ENCODE peak calls at places on chromosomes 11 and 22, in five cellular contexts. V is dorsolateral prefrontal cortex, M is cardiac muscle cell, Z is lung, I is WTC11. Y is an unnamed sample.

GRCh38 chr11:105799263-105799662 is 189.4 kb downstream of the GRIA4 start:
- DNase-seq in V (no peak), M (no peak), Z (no peak), I (no peak), Y (no peak)

GRCh38 chr11:134499990-134500389 is 87.9 kb upstream of the B3GAT1 start:
- DNase-seq in V (peak; percentile 26), M (no peak), Z (no peak), I (no peak), Y (no peak)

GRCh38 chr11:47415949-47416472 is 7.6 kb downstream of the SLC39A13 start:
- DNase-seq in V (no peak), M (no peak), Z (peak; percentile 94), I (no peak), Y (no peak)

GRCh38 chr11:17498475-17498874 is 21.8 kb upstream of the ABCC8 start:
- DNase-seq in V (no peak), M (peak; percentile 32), Z (no peak), I (peak; percentile 47), Y (no peak)

GRCh38 chr11:93512965-93513667 is 30.1 kb downstream of the SMCO4 start:
- DNase-seq in V (no peak), M (no peak), Z (no peak), I (no peak), Y (no peak)

GRCh38 chr11:61173456-61173855 is 12.2 kb upstream of the VPS37C start:
- DNase-seq in V (no peak), M (no peak), Z (no peak), I (no peak), Y (no peak)

GRCh38 chr22:36198936-36199616 is 2.5 kb downstream of the APOL4 start:
- DNase-seq in V (no peak), M (peak; percentile 30), Z (no peak), I (no peak), Y (no peak)

GRCh38 chr11:12998336-12998735 is 10.8 kb upstream of the RASSF10 start:
- DNase-seq in V (no peak), M (no peak), Z (no peak), I (no peak), Y (no peak)

GRCh38 chr11:79174045-79175008 is 266.5 kb downstream of the TENM4 start:
- DNase-seq in V (no peak), M (no peak), Z (no peak), I (peak; percentile 21), Y (no peak)

GRCh38 chr11:123430736-123431356 is 777 bp downstream of the GRAMD1B start:
- DNase-seq in V (peak; percentile 57), M (peak; percentile 57), Z (peak; percentile 56), I (peak; percentile 64), Y (peak; percentile 68)

GRCh38 chr22:19041403-19042074 is 80.7 kb downstream of the DGCR2 start:
- DNase-seq in V (no peak), M (no peak), Z (no peak), I (no peak), Y (no peak)

GRCh38 chr11:134659882-134660281 is 247.8 kb upstream of the B3GAT1 start:
- DNase-seq in V (no peak), M (no peak), Z (peak; percentile 25), I (no peak), Y (no peak)

GRCh38 chr11:88175004-88175706 is at the start of gene RAB38:
- DNase-seq in V (no peak), M (peak; percentile 65), Z (peak; percentile 71), I (peak; percentile 77), Y (peak; percentile 47)

GRCh38 chr22:22322792-22323191 is 78.2 kb downstream of the VPREB1 start:
- DNase-seq in V (no peak), M (no peak), Z (no peak), I (no peak), Y (no peak)

GRCh38 chr11:79047980-79048379 is 392.9 kb downstream of the TENM4 start:
- DNase-seq in V (no peak), M (no peak), Z (no peak), I (no peak), Y (no peak)

GRCh38 chr11:64125676-64126075 is 40.2 kb downstream of the MACROD1 start:
- DNase-seq in V (no peak), M (no peak), Z (no peak), I (no peak), Y (no peak)

GRCh38 chr11:70517996-70518907 is 119.9 kb downstream of the CTTN start:
- DNase-seq in V (peak; percentile 71), M (no peak), Z (no peak), I (no peak), Y (no peak)

GRCh38 chr11:45687836-45688235 is 22.4 kb upstream of the CHST1 start:
- DNase-seq in V (no peak), M (no peak), Z (no peak), I (no peak), Y (no peak)

GRCh38 chr11:2760196-2760871 is 60.5 kb upstream of the KCNQ1OT1 start:
- DNase-seq in V (peak; percentile 30), M (no peak), Z (no peak), I (peak; percentile 4), Y (no peak)

GRCh38 chr22:44111562-44112155 is 69.1 kb upstream of the PARVG start:
- DNase-seq in V (peak; percentile 6), M (peak; percentile 6), Z (no peak), I (no peak), Y (no peak)

GRCh38 chr11:65399845-65400244 is 13.4 kb downstream of the FRMD8 start:
- DNase-seq in V (no peak), M (no peak), Z (no peak), I (no peak), Y (no peak)

GRCh38 chr11:65398362-65398910 is 12.0 kb downstream of the FRMD8 start:
- DNase-seq in V (no peak), M (no peak), Z (no peak), I (no peak), Y (no peak)

GRCh38 chr11:65399249-65399648 is 12.8 kb downstream of the FRMD8 start:
- DNase-seq in V (no peak), M (no peak), Z (no peak), I (no peak), Y (no peak)

GRCh38 chr11:65395961-65396530 is 9.6 kb downstream of the FRMD8 start:
- DNase-seq in V (no peak), M (no peak), Z (no peak), I (no peak), Y (no peak)

DNA sequence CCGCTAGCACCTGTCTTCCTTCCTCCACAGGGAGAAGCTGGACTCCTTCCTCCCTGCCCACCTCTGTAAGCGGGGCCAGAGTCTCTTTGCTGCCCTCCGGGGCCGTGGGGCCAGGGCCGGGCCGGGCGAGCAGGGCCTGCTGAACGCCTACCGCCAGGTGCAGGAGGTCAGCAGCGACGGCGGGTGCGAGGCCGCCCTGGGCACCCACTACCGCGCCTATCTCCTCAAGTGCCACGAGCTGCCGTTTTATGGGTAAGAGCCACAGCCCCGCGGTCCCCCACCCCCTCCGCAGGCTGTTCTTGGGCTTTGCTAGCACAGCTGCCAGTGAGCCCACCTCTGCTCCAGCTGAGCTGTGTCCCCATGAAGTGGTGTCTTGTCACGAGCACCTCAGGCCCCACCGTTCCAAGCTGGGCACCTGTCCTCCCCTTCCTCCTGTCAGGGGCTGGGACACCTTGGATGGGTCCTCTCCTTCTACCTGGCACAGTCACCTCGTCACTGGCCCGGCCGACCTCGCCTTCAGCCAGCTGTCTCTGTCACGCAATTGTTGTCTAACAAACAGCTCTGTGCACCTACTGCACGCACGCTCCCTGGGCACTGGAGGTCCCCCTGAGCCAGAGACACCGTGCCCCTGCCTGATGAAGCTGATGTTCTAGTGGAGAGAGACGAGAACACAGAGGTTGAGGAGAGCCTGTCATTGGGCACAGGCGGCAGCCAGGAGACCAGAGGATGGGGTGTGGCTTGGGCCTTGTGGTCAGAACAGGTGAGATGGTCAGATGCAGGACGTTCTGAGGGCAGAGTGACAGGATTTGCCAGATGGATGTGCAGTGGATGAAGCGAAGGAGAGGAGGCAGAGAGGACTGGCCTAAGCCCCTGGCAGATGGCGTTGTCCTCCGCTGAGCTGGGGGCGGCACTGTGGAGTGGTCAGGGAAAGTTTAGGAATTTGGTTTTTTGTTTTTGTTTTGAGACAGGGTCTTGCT is 10.6 kb downstream of the FRMD8 start:
- DNase-seq in V (no peak), M (no peak), Z (no peak), I (no peak), Y (no peak)
- TF ChIP-seq CTCF in V (no peak), M (no peak), Z (no peak), I (no peak), Y (no peak)

GRCh38 chr11:126862664-126863247 is 137.8 kb downstream of the KIRREL3 start:
- DNase-seq in V (no peak), M (peak; percentile 22), Z (no peak), I (peak; percentile 39), Y (no peak)
- TF ChIP-seq CTCF in V (no peak), M (no peak), Z (no peak), I (no peak), Y (no peak)

GRCh38 chr11:5210376-5210885 is 9.9 kb upstream of the OR51V1 start:
- DNase-seq in V (no peak), M (no peak), Z (no peak), I (no peak), Y (no peak)

GRCh38 chr11:5203366-5203765 is 2.9 kb upstream of the OR51V1 start:
- DNase-seq in V (no peak), M (no peak), Z (no peak), I (no peak), Y (no peak)

GRCh38 chr11:5200582-5200981 is at the start of gene OR51V1:
- DNase-seq in V (no peak), M (no peak), Z (no peak), I (no peak), Y (no peak)

DNA sequence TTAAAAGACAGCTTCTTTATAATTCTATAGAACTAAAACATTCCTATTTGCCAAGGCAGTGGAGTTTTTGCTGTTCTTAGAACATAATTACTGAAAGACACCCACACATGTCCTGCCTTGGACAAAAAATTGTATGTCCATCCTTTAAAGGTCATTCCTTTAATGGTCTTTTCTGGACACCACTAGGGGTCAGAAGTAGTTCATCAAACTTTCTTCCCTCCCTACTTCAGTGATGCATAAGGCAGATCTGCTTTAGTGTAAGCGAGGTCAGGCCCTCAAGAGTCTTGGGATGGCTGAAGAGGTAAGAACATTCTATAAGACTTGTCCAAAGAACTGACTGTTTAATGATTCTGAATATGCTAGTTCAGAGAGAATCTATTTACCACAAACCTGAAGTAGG is 4.3 kb upstream of the OR51V1 start:
- DNase-seq in V (no peak), M (peak; percentile 63), Z (no peak), I (no peak), Y (peak; percentile 16)
- TF ChIP-seq CTCF in V (peak; percentile 36), M (peak; percentile 70), Z (peak; percentile 8), I (no peak), Y (peak; percentile 37)

DNA sequence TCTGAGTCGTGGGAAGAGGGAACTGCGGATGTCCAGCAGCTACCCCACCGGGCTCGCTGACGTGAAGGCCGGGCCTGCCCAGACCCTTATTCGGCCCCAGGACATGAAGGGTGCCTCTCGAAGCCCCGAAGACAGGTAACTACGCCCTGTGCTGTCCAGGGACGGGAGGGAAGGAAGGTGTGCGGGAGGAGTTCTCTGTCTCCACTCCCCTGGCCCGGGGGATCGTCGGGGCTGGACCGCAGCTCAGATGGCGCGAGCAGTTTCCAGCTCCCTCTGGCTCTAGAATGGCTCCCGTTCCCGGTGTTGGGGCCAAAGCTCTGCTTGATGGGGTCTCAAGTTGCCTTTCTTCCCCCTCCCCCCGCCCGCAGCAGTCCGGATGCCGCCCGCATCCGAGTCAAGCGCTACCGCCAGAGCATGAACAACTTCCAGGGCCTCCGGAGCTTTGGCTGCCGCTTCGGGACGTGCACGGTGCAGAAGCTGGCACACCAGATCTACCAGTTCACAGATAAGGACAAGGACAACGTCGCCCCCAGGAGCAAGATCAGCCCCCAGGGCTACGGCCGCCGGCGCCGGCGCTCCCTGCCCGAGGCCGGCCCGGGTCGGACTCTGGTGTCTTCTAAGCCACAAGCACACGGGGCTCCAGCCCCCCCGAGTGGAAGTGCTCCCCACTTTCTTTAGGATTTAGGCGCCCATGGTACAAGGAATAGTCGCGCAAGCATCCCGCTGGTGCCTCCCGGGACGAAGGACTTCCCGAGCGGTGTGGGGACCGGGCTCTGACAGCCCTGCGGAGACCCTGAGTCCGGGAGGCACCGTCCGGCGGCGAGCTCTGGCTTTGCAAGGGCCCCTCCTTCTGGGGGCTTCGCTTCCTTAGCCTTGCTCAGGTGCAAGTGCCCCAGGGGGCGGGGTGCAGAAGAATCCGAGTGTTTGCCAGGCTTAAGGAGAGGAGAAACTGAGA is 1.4 kb downstream of the ADM start:
- DNase-seq in V (no peak), M (peak; percentile 60), Z (no peak), I (peak; percentile 65), Y (peak; percentile 26)
- TF ChIP-seq CTCF in V (no peak), M (no peak), Z (no peak), I (no peak), Y (no peak)